ENCODE peak calls at places on chromosomes 5 and 9, in four cellular contexts. F is NCI-H2081, B is non-pigmented ciliary epithelial cell, H is T47D. R is an unnamed sample.

GRCh38 chr5:16656561-16657191 is 39.9 kb upstream of the RETREG1 start:
- DNase-seq in F (no peak), B (no peak), H (no peak), R (peak)

GRCh38 chr9:84002344-84002743 is 21.7 kb downstream of the RMI1 start:
- DNase-seq in F (no peak), B (no peak), H (no peak), R (no peak)

GRCh38 chr9:93254806-93255519 is 71.0 kb downstream of the WNK2 start:
- DNase-seq in F (no peak), B (no peak), H (no peak), R (no peak)

GRCh38 chr9:112331676-112331955 is 1.8 kb downstream of the PTBP3 start:
- DNase-seq in F (peak), B (no peak), H (no peak), R (no peak)

GRCh38 chr5:173969167-173970049 is 19.6 kb upstream of the C5orf47 start:
- DNase-seq in F (no peak), B (no peak), H (peak), R (no peak)

GRCh38 chr9:116322521-116322920 is 168.9 kb downstream of the PAPPA start:
- DNase-seq in F (no peak), B (no peak), H (no peak), R (no peak)

GRCh38 chr9:37566716-37567115 is 9.5 kb downstream of the FBXO10 start:
- DNase-seq in F (no peak), B (no peak), H (no peak), R (no peak)

GRCh38 chr9:36092509-36093215 is 43.9 kb upstream of the GLIPR2 start:
- DNase-seq in F (no peak), B (no peak), H (no peak), R (no peak)

GRCh38 chr5:175712681-175713085 is 54.8 kb downstream of the HRH2 start:
- DNase-seq in F (no peak), B (no peak), H (no peak), R (no peak)

GRCh38 chr5:116554764-116555163 is 19.9 kb downstream of the SEMA6A start:
- DNase-seq in F (peak), B (no peak), H (no peak), R (no peak)

GRCh38 chr5:42621662-42622061 is 135.0 kb upstream of the CCDC152 start:
- DNase-seq in F (no peak), B (no peak), H (no peak), R (no peak)

GRCh38 chr9:36082928-36083327 is 46.2 kb downstream of the RECK start:
- DNase-seq in F (no peak), B (no peak), H (no peak), R (no peak)

GRCh38 chr5:16616536-16617271 is at the start of gene RETREG1:
- DNase-seq in F (peak), B (no peak), H (peak), R (no peak)

GRCh38 chr5:174825587-174825986 is 101.2 kb downstream of the MSX2 start:
- DNase-seq in F (no peak), B (no peak), H (no peak), R (peak)

GRCh38 chr9:126164796-126165525 is 161.7 kb upstream of the MVB12B start:
- DNase-seq in F (no peak), B (no peak), H (no peak), R (no peak)

GRCh38 chr5:9034671-9035070 is 511.2 kb downstream of the SEMA5A start:
- DNase-seq in F (no peak), B (peak), H (no peak), R (peak)

GRCh38 chr9:68685770-68686169 is 19.3 kb upstream of the PIP5K1B start:
- DNase-seq in F (no peak), B (no peak), H (peak), R (peak)

GRCh38 chr5:135191084-135191826 is 157.2 kb upstream of the PITX1 start:
- DNase-seq in F (peak), B (no peak), H (peak), R (peak)

R was measured in LHCN-M2.